ENCODE peak calls at places on chromosome 2, in four cellular contexts. E is HFF-Myc, Y is left ventricle myocardium inferior, D is Daoy. I is an unnamed sample.

GRCh38 chr2:22801071-22801470 is 583.9 kb upstream of the KLHL29 start:
- DNase-seq in E (no peak), Y (no peak), D (no peak), I (no peak)

GRCh38 chr2:41856946-41857345 is 190.9 kb upstream of the PKDCC start:
- DNase-seq in E (no peak), Y (no peak), D (no peak), I (no peak)

GRCh38 chr2:231384970-231385369 is 10.5 kb upstream of the B3GNT7 start:
- DNase-seq in E (no peak), Y (no peak), D (no peak), I (no peak)

GRCh38 chr2:233513953-233514655 is 52.5 kb downstream of the USP40 start:
- DNase-seq in E (no peak), Y (no peak), D (no peak), I (no peak)

GRCh38 chr2:96116424-96116878 is at the start of gene ADRA2B:
- DNase-seq in E (no peak), Y (peak; percentile 74), D (peak; percentile 71), I (no peak)

GRCh38 chr2:65349863-65350262 is 82.5 kb downstream of the SPRED2 start:
- DNase-seq in E (peak; percentile 96), Y (peak; percentile 70), D (peak; percentile 82), I (no peak)

GRCh38 chr2:231709636-231709980 is 1.3 kb downstream of the PTMA start:
- DNase-seq in E (no peak), Y (peak; percentile 51), D (peak; percentile 37), I (no peak)

GRCh38 chr2:173090291-173090877 is 14.7 kb downstream of the MAP3K20 start:
- DNase-seq in E (no peak), Y (peak; percentile 30), D (peak; percentile 46), I (peak; percentile 1)

GRCh38 chr2:62785216-62785615 is 79.7 kb downstream of the EHBP1 start:
- DNase-seq in E (no peak), Y (no peak), D (no peak), I (no peak)

GRCh38 chr2:192414794-192415193 is 220.1 kb upstream of the TMEFF2 start:
- DNase-seq in E (no peak), Y (no peak), D (no peak), I (no peak)

GRCh38 chr2:121071058-121071504 is 213.9 kb downstream of the TFCP2L1 start:
- DNase-seq in E (no peak), Y (peak; percentile 68), D (peak; percentile 59), I (no peak)

GRCh38 chr2:224086226-224086911 is 47.3 kb upstream of the SERPINE2 start:
- DNase-seq in E (peak; percentile 85), Y (no peak), D (peak; percentile 85), I (no peak)

GRCh38 chr2:23541453-23542334 is 156.7 kb downstream of the KLHL29 start:
- DNase-seq in E (no peak), Y (peak; percentile 32), D (peak; percentile 35), I (no peak)

GRCh38 chr2:217367464-217367863 is 507.6 kb upstream of the TNP1 start:
- DNase-seq in E (no peak), Y (no peak), D (peak; percentile 31), I (no peak)

GRCh38 chr2:119744335-119744939 is 15.3 kb upstream of the PTPN4 start:
- DNase-seq in E (no peak), Y (no peak), D (peak; percentile 83), I (no peak)

GRCh38 chr2:61720911-61721310 is 132.9 kb downstream of the FAM161A start:
- DNase-seq in E (no peak), Y (no peak), D (no peak), I (no peak)

GRCh38 chr2:96584017-96584416 is 47.5 kb downstream of the ARID5A start:
- DNase-seq in E (no peak), Y (no peak), D (peak; percentile 52), I (no peak)

GRCh38 chr2:27093430-27094352 is 7.1 kb downstream of the KHK start:
- DNase-seq in E (no peak), Y (no peak), D (no peak), I (no peak)

GRCh38 chr2:234590076-234590475 is 93.2 kb upstream of the ARL4C start:
- DNase-seq in E (no peak), Y (no peak), D (no peak), I (no peak)

GRCh38 chr2:127175406-127175805 is 44.7 kb downstream of the CYP27C1 start:
- DNase-seq in E (no peak), Y (peak; percentile 50), D (no peak), I (no peak)

GRCh38 chr2:74895031-74895425 is 61.1 kb downstream of the HK2 start:
- DNase-seq in E (no peak), Y (no peak), D (no peak), I (no peak)

GRCh38 chr2:57957238-57957637 is 89.4 kb upstream of the VRK2 start:
- DNase-seq in E (no peak), Y (no peak), D (no peak), I (no peak)

GRCh38 chr2:128277961-128278681 is 40.5 kb downstream of the HS6ST1 start:
- DNase-seq in E (no peak), Y (no peak), D (no peak), I (no peak)

GRCh38 chr2:230601510-230601909 is 111.1 kb upstream of the CAB39 start:
- DNase-seq in E (no peak), Y (no peak), D (no peak), I (no peak)

GRCh38 chr2:33366473-33366872 is 110.0 kb upstream of the RASGRP3 start:
- DNase-seq in E (no peak), Y (peak; percentile 35), D (peak; percentile 43), I (no peak)

GRCh38 chr2:180679693-180680092 is 300.7 kb upstream of the UBE2E3 start:
- DNase-seq in E (no peak), Y (no peak), D (no peak), I (no peak)

GRCh38 chr2:79530443-79530842 is 17.6 kb downstream of the CTNNA2 start:
- DNase-seq in E (no peak), Y (no peak), D (no peak), I (no peak)

GRCh38 chr2:21599417-21599816 is 475.6 kb downstream of the TDRD15 start:
- DNase-seq in E (no peak), Y (no peak), D (no peak), I (no peak)

GRCh38 chr2:48699377-48699951 is 56.1 kb downstream of the LHCGR start:
- DNase-seq in E (no peak), Y (no peak), D (no peak), I (no peak)

GRCh38 chr2:15169326-15170038 is 391.7 kb downstream of the NBAS start:
- DNase-seq in E (peak; percentile 81), Y (no peak), D (peak; percentile 92), I (no peak)

GRCh38 chr2:42238644-42239288 is 69.6 kb downstream of the EML4 start:
- DNase-seq in E (no peak), Y (peak; percentile 21), D (peak; percentile 28), I (no peak)

GRCh38 chr2:219739061-219739460 is 111.6 kb downstream of the SLC4A3 start:
- DNase-seq in E (no peak), Y (no peak), D (no peak), I (no peak)